ENCODE peak calls at places on chromosomes 16 and 17, in six cellular contexts. W is NB4, L is H1, I is SK-N-SH, B is WTC11, J is HCT116. P is an unnamed sample.

GRCh38 chr17:56913000-56913866 is 616 bp downstream of the TRIM25 start:
- DNase-seq in W (no peak), L (peak; percentile 79), I (peak; percentile 73), B (peak; percentile 67), J (no peak), P (no peak)

GRCh38 chr17:59347975-59348391 is 16.5 kb downstream of the YPEL2 start:
- DNase-seq in W (peak; percentile 80), L (no peak), I (no peak), B (no peak), J (no peak), P (no peak)

GRCh38 chr16:78098544-78099371 is 696 bp upstream of the WWOX start:
- DNase-seq in W (peak; percentile 24), L (no peak), I (no peak), B (no peak), J (no peak), P (no peak)

GRCh38 chr17:69854381-69854780 is 220.6 kb upstream of the KCNJ16 start:
- DNase-seq in W (no peak), L (no peak), I (no peak), B (no peak), J (no peak), P (no peak)

GRCh38 chr16:3170440-3171180 is 17.4 kb upstream of the OR1F1 start:
- DNase-seq in W (peak; percentile 24), L (peak; percentile 77), I (no peak), B (peak; percentile 66), J (no peak), P (no peak)

GRCh38 chr17:1126801-1127550 is 52.8 kb downstream of the ABR start:
- DNase-seq in W (no peak), L (no peak), I (no peak), B (no peak), J (no peak), P (no peak)

GRCh38 chr16:52114414-52114813 is 432.5 kb downstream of the TOX3 start:
- DNase-seq in W (no peak), L (no peak), I (no peak), B (no peak), J (no peak), P (no peak)

GRCh38 chr17:27457731-27458523 is 1.7 kb downstream of the KSR1 start:
- DNase-seq in W (peak; percentile 33), L (no peak), I (peak; percentile 63), B (no peak), J (no peak), P (peak; percentile 44)

GRCh38 chr16:89623511-89624232 is 10.2 kb downstream of the DPEP1 start:
- DNase-seq in W (no peak), L (no peak), I (no peak), B (no peak), J (no peak), P (no peak)

GRCh38 chr16:70725912-70726828 is 40.3 kb upstream of the MTSS2 start:
- DNase-seq in W (no peak), L (no peak), I (no peak), B (no peak), J (no peak), P (no peak)

GRCh38 chr17:82229686-82230626 is 1.1 kb downstream of the SLC16A3 start:
- DNase-seq in W (peak; percentile 64), L (no peak), I (no peak), B (no peak), J (no peak), P (no peak)

GRCh38 chr17:66930933-66931332 is 33.6 kb upstream of the CACNG4 start:
- DNase-seq in W (peak; percentile 34), L (peak; percentile 56), I (no peak), B (no peak), J (peak; percentile 59), P (peak; percentile 48)

GRCh38 chr17:5355416-5356129 is 63.9 kb downstream of the NUP88 start:
- DNase-seq in W (no peak), L (no peak), I (no peak), B (no peak), J (no peak), P (no peak)

GRCh38 chr17:77528516-77529327 is 388.0 kb downstream of the SEC14L1 start:
- DNase-seq in W (no peak), L (peak; percentile 84), I (peak; percentile 95), B (peak; percentile 76), J (no peak), P (no peak)

GRCh38 chr17:18877104-18877503 is 19.2 kb downstream of the PRPSAP2 start:
- DNase-seq in W (no peak), L (no peak), I (no peak), B (no peak), J (no peak), P (peak; percentile 21)

GRCh38 chr16:27503662-27504061 is 46.1 kb downstream of the GTF3C1 start:
- DNase-seq in W (no peak), L (no peak), I (no peak), B (no peak), J (no peak), P (no peak)

GRCh38 chr16:66342294-66342900 is 24.1 kb upstream of the CDH5 start:
- DNase-seq in W (peak; percentile 42), L (peak; percentile 86), I (peak; percentile 72), B (peak; percentile 73), J (no peak), P (peak; percentile 68)

GRCh38 chr17:7837375-7838290 is 3.6 kb downstream of the KDM6B start:
- DNase-seq in W (peak; percentile 19), L (no peak), I (no peak), B (no peak), J (no peak), P (no peak)

GRCh38 chr16:27776556-27776955 is 226.6 kb downstream of the KATNIP start:
- DNase-seq in W (no peak), L (no peak), I (no peak), B (no peak), J (no peak), P (no peak)

GRCh38 chr16:83441523-83441922 is 366.3 kb upstream of the HSBP1 start:
- DNase-seq in W (no peak), L (no peak), I (no peak), B (no peak), J (no peak), P (no peak)

GRCh38 chr17:48427598-48427997 is 2.4 kb downstream of the SKAP1 start:
- DNase-seq in W (peak; percentile 25), L (no peak), I (no peak), B (no peak), J (no peak), P (no peak)

GRCh38 chr16:75922250-75922649 is 196.0 kb upstream of the CPHXL start:
- DNase-seq in W (no peak), L (no peak), I (no peak), B (no peak), J (no peak), P (no peak)

GRCh38 chr16:2775765-2776499 is 1.1 kb downstream of the ELOB start:
- DNase-seq in W (peak; percentile 17), L (no peak), I (no peak), B (no peak), J (no peak), P (no peak)

GRCh38 chr16:1645914-1646525 is 32.1 kb upstream of the JPT2 start:
- DNase-seq in W (peak; percentile 49), L (no peak), I (no peak), B (no peak), J (no peak), P (peak; percentile 79)

GRCh38 chr17:8900626-8901585 is 33.4 kb upstream of the PIK3R6 start:
- DNase-seq in W (no peak), L (no peak), I (no peak), B (no peak), J (no peak), P (no peak)
- TF ChIP-seq MAX in W (no peak), L (no peak), I (no peak), B (no peak), J (no peak), P (no peak)

GRCh38 chr17:73267648-73268537 is 6.2 kb upstream of the CPSF4L start:
- DNase-seq in W (no peak), L (no peak), I (no peak), B (no peak), J (no peak), P (no peak)
- TF ChIP-seq MAX in W (no peak), L (no peak), I (no peak), B (no peak), J (no peak), P (no peak)

DNA sequence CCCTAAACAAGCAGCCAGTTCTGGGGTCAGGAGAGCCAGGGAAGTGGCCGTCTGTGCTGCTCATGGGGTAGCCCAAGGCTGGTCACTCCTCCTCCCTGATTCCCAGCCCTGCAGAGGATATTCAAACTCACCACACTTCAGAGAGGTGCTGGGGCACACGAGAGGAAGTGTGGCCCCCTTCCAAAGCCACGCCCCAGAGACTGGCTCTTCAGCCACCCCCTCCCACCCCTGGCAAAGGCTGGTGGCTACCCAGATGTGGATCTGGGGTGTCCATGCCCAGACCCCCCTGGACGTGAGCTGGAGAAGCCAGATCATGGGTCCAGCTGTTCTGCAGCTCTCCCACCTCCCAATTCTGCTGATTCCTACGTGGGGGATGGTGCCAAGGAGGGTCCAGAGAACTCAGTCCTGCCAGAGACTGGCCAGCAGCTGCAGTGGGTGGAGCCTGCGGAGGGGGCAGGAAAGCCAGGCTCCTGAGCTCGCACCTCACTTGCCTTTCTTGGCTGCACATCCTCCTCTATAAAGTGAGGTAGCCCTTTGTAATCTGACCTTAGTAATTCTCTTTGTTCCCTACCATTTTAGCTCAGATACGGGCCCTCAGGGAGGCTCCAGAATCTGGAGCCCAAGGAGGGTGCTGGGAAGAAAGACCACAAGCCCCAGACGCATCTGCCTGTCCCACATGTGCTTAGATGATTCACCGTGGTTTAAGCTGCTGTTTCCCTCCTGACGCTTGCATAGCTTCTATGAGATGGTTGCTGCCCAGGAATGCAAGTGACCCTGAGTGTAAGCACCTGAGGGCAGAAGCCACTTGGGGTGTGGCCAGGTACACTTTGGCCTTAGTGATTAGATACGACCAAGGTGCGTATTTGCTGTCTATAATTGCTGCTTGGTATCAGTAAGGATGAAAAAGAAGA is 15.3 kb downstream of the SDK2 start:
- DNase-seq in W (peak; percentile 14), L (no peak), I (no peak), B (no peak), J (no peak), P (no peak)
- TF ChIP-seq MAX in W (no peak), L (no peak), I (no peak), B (no peak), J (no peak), P (no peak)

GRCh38 chr16:57000271-57001025 is 11.1 kb downstream of the NLRC5 start:
- DNase-seq in W (peak; percentile 98), L (no peak), I (no peak), B (no peak), J (peak; percentile 19), P (peak; percentile 61)
- TF ChIP-seq MAX in W (peak; percentile 28), L (no peak), I (peak; percentile 34), B (no peak), J (no peak), P (no peak)